ENCODE peak calls at places on chromosomes 11 and 22, in ten cellular contexts. U, L, O, H, N, S, C, V, Z and B are unnamed samples.
A peak's percentile ranks its signal among the peaks of the same experiment; 100 is the strongest.

GRCh38 chr11:46308632-46309419 is 31.4 kb downstream of the CREB3L1 start:
- DNase-seq in S (peak; percentile 66), V (peak; percentile 79), U (peak; percentile 47), Z (peak; percentile 78), H (peak; percentile 91), C (peak; percentile 69), N (peak; percentile 80), O (peak; percentile 86), L (peak; percentile 89), B (peak; percentile 55)

GRCh38 chr11:130876931-130877330 is 39.3 kb downstream of the SNX19 start:
- DNase-seq in O (no peak), U (no peak), C (no peak), Z (no peak), V (no peak), L (no peak), S (no peak), H (no peak), N (no peak), B (no peak)

GRCh38 chr11:86037743-86038142 is 31.1 kb downstream of the PICALM start:
- DNase-seq in H (no peak), S (no peak), N (no peak), Z (no peak), U (no peak), V (no peak), C (no peak), L (no peak), O (no peak), B (no peak)

GRCh38 chr22:29369460-29369859 is 18.9 kb downstream of the AP1B1 start:
- DNase-seq in U (no peak), N (peak; percentile 48), Z (peak; percentile 69), H (peak; percentile 89), C (peak; percentile 47), O (no peak), S (peak; percentile 77), L (peak; percentile 93), V (peak; percentile 80), B (no peak)

GRCh38 chr11:14237333-14237988 is 121.5 kb downstream of the RRAS2 start:
- DNase-seq in O (no peak), V (no peak), Z (peak; percentile 23), U (no peak), S (no peak), H (no peak), N (no peak), C (no peak), L (no peak), B (no peak)

GRCh38 chr22:48802576-48802975 is 1025.1 kb downstream of the BRD1 start:
- DNase-seq in N (no peak), S (no peak), H (no peak), V (no peak), L (no peak), U (no peak), O (no peak), C (no peak), Z (no peak), B (no peak)

GRCh38 chr11:19766206-19766605 is 53.6 kb downstream of the NAV2 start:
- DNase-seq in U (no peak), H (no peak), S (no peak), L (no peak), N (no peak), O (no peak), C (no peak), Z (no peak), V (no peak), B (no peak)

GRCh38 chr11:25159341-25159740 is 662.5 kb downstream of the LUZP2 start:
- DNase-seq in C (no peak), S (no peak), V (no peak), N (no peak), O (no peak), H (no peak), U (no peak), Z (no peak), L (no peak), B (no peak)

GRCh38 chr11:114398303-114398920 is 1.9 kb downstream of the C11orf71 start:
- DNase-seq in S (no peak), H (no peak), L (no peak), V (no peak), U (no peak), C (no peak), N (no peak), O (no peak), Z (no peak), B (no peak)

GRCh38 chr11:114400974-114401223 is 433 bp downstream of the RBM7 start:
- DNase-seq in C (no peak), S (no peak), L (no peak), U (no peak), O (no peak), V (no peak), Z (no peak), H (no peak), N (no peak), B (no peak)

GRCh38 chr11:114399903-114400221 is 449 bp downstream of the C11orf71 start:
- DNase-seq in S (no peak), C (no peak), U (peak; percentile 38), N (no peak), Z (peak; percentile 81), L (no peak), V (no peak), H (no peak), O (peak; percentile 79), B (no peak)

GRCh38 chr11:114399490-114399889 is 821 bp downstream of the C11orf71 start:
- DNase-seq in O (no peak), U (no peak), S (no peak), V (no peak), H (no peak), L (no peak), C (no peak), N (no peak), Z (no peak), B (no peak)

DNA sequence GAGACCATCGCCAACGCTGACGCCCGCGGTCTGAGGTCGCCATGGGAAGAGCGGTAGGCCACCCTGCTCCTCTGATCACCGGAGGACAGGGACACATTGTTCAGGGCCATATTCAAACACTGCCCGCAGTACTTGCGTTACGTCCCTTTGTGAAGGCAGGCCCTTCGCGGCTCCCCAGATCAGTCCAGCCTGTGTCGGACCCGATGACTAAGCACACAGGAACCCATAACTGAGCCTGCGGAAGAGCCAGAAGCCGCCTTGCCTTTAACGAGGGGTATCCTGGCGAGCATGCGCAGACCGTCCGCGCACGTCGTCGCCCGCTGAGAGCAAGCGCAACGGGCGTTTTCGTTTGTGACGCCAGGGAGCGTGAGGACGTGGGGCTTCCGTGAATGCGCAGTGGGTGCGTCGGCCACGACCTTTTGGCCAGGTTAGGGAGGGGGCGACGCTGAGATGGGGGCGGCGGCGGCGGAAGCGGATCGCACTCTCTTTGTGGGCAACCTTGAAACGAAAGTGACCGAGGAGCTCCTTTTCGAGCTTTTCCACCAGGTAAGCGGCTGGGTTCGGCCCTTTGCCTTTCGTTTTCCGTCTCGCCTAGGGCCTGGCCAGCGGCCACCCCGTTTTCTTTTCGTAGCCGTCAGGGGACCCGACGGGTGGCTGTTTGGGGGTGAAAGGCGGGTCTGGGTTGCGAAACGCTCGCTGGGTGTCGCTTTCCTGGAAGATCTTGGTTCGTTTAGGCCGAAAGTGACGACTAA is at the start of the genes C11orf71 and RBM7:
- DNase-seq in H (peak; percentile 99), V (peak; percentile 99), O (peak; percentile 98), Z (peak; percentile 98), U (peak; percentile 89), N (peak; percentile 98), C (peak; percentile 92), L (peak; percentile 99), S (peak; percentile 99), B (peak; percentile 97)
- TF ChIP-seq CTCF in H (peak; percentile 13), V (peak; percentile 4), O (no peak), Z (no peak), U (no peak), N (no peak), C (peak; percentile 38), L (peak; percentile 35), S (peak; percentile 3), B (no peak)

DNA sequence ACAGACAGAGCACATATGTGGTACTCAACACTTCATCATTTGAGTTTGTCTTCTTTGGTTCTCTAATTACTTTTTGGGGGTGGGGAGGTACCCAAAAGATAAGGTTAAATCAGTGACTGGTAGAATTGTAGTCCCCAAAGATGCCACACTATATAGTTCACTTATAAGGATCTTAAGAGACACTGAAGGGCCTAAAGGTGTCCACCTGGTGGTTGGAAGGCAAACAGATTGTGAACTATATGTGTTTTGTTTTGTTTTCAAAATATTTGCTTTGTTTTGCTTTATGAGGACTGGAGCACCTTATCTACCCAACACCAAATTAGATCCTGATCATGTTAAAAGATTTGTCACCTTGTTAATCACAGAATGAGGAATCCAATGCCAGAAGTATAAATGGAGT is 136.1 kb downstream of the DCDC1 start:
- DNase-seq in C (no peak), N (no peak), H (no peak), L (peak; percentile 68), S (no peak), O (no peak), V (no peak), Z (no peak), U (no peak), B (no peak)
- TF ChIP-seq CTCF in C (peak; percentile 58), N (no peak), H (no peak), L (peak; percentile 81), S (peak; percentile 19), O (peak; percentile 52), V (no peak), Z (no peak), U (peak; percentile 51), B (no peak)

DNA sequence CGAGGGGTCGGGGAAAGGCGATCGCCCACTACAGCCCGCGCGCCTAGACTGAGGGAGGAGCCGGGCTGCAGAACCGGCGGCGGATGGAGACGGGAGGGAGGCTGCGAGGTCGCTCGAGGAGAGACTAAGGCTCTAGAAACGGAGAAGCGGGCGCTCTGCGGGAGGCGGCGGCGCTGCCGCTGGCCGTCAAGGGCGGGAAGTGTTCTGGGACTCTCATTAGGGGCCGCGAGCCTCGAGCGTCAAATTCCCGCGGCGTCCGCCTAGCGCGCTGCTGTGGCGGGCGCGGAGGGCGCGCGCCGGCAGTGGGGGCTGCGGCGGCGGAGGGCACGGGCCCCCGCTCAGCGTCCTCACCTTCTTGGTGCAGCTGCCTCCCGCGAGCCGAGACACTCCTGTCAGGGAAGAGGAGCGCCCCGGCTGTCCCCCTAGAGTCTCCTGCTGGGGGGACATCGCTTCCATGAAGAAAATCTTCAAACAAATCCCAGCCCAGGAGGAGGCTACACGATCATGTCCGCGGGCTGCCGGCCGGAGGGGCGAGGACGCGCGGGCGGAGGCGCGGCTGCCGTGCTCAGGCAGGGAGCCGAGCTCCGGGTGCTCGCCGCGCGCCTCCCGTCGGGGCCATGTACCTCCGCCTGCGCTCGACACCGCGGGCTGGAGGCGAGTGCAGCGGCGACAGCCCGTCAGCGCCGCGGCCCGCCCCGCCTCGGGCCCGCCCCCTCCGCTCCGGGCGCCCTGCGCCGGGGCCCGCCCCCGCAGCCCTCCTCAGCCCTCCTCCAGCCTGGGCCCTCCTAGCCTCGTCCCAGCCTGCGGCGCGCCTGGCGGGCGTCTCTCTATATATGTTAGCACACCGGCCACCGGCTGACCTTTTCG is at the start of gene ARHGAP20:
- DNase-seq in L (peak; percentile 91), C (peak; percentile 48), Z (peak; percentile 52), H (peak; percentile 85), O (peak; percentile 76), V (peak; percentile 83), S (peak; percentile 33), U (peak; percentile 56), N (peak; percentile 53), B (no peak)
- TF ChIP-seq CTCF in L (no peak), C (peak; percentile 23), Z (no peak), H (no peak), O (no peak), V (no peak), S (no peak), U (no peak), N (no peak), B (no peak)

GRCh38 chr11:3880724-3881123 is 25.3 kb downstream of the STIM1 start:
- DNase-seq in V (no peak), S (peak; percentile 30), H (no peak), Z (no peak), L (peak; percentile 34), U (no peak), O (no peak), N (no peak), C (no peak), B (no peak)

GRCh38 chr11:3885855-3886254 is 30.4 kb downstream of the STIM1 start:
- DNase-seq in N (no peak), U (no peak), L (no peak), O (no peak), S (no peak), Z (no peak), V (no peak), C (no peak), H (no peak), B (no peak)

GRCh38 chr11:3879967-3880542 is 24.6 kb downstream of the STIM1 start:
- DNase-seq in H (no peak), O (no peak), N (no peak), Z (peak; percentile 56), V (no peak), C (no peak), S (no peak), L (no peak), U (no peak), B (no peak)

GRCh38 chr11:3879216-3879966 is 23.9 kb downstream of the STIM1 start:
- DNase-seq in C (no peak), Z (no peak), V (no peak), H (no peak), S (no peak), L (no peak), N (no peak), O (no peak), U (no peak), B (no peak)

DNA sequence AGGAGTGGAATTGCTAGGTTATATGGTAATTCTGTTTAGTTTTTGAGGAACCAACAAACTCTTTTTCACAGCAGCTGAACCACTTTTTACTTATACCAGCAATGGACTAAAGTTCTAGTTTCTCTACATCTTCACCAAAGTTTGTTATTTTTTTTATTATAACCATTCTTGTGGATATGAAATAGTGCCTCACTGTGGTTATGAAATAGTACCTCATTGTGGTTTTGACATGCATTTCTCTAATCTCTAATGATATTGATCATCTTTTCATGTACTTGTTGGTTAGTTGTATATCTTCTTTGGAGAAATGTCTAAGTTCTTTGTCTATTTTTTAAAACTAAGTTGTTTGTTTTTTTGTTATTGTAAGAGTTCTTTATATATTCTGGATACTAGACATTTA is 27.2 kb downstream of the STIM1 start:
- DNase-seq in U (no peak), N (no peak), Z (no peak), L (no peak), V (no peak), H (no peak), S (no peak), O (no peak), C (no peak), B (no peak)
- TF ChIP-seq CTCF in U (no peak), N (no peak), Z (no peak), L (no peak), V (no peak), H (no peak), S (no peak), O (no peak), C (no peak), B (peak; percentile 31)